ENCODE peak calls at places on chromosomes 3 and 15, in eight cellular contexts. D is upper lobe of left lung, I is ovary, W is stomach, B is GM12878, Z is A549, K is suprapubic skin, X is transverse colon. F is an unnamed sample.

GRCh38 chr15:71114887-71115566 is at the start of gene THSD4:
- DNase-seq in D (peak; percentile 96), I (peak; percentile 67), W (peak; percentile 75), B (no peak), Z (peak; percentile 93), K (no peak), X (peak; percentile 78), F (peak; percentile 25)

GRCh38 chr15:35867371-35867770 is 321.4 kb upstream of the DPH6 start:
- DNase-seq in D (no peak), I (no peak), W (no peak), B (no peak), Z (no peak), K (no peak), X (no peak), F (no peak)

GRCh38 chr15:100761253-100761935 is 118.2 kb upstream of the ALDH1A3 start:
- DNase-seq in D (no peak), I (no peak), W (no peak), B (no peak), Z (no peak), K (no peak), X (no peak), F (no peak)

GRCh38 chr3:16907245-16907644 is 22.5 kb downstream of the PLCL2 start:
- DNase-seq in D (no peak), I (no peak), W (no peak), B (no peak), Z (no peak), K (no peak), X (no peak), F (no peak)

GRCh38 chr15:67305506-67305905 is 50.9 kb downstream of the IQCH start:
- DNase-seq in D (no peak), I (no peak), W (no peak), B (no peak), Z (no peak), K (no peak), X (no peak), F (no peak)

GRCh38 chr3:109731639-109732473 is 394.5 kb upstream of the DPPA4 start:
- DNase-seq in D (no peak), I (peak; percentile 51), W (peak; percentile 53), B (no peak), Z (peak; percentile 48), K (no peak), X (peak; percentile 51), F (peak; percentile 84)

GRCh38 chr15:41336549-41336948 is 3.9 kb downstream of the NUSAP1 start:
- DNase-seq in D (no peak), I (no peak), W (no peak), B (no peak), Z (no peak), K (no peak), X (no peak), F (no peak)

GRCh38 chr15:77672110-77672509 is 39.4 kb upstream of the LINGO1 start:
- DNase-seq in D (no peak), I (no peak), W (no peak), B (no peak), Z (no peak), K (no peak), X (no peak), F (no peak)

GRCh38 chr3:124636101-124636862 is 94.0 kb upstream of the UMPS start:
- DNase-seq in D (no peak), I (no peak), W (no peak), B (no peak), Z (no peak), K (no peak), X (no peak), F (no peak)

GRCh38 chr3:186361612-186362408 is at the start of gene DGKG:
- DNase-seq in D (peak; percentile 93), I (peak; percentile 28), W (peak; percentile 58), B (no peak), Z (peak; percentile 8), K (peak; percentile 80), X (peak; percentile 49), F (peak; percentile 19)

GRCh38 chr15:77126927-77127326 is 56.0 kb upstream of the TSPAN3 start:
- DNase-seq in D (no peak), I (no peak), W (no peak), B (no peak), Z (no peak), K (no peak), X (no peak), F (no peak)

GRCh38 chr15:52428297-52428696 is 100.4 kb downstream of the MYO5A start:
- DNase-seq in D (no peak), I (no peak), W (no peak), B (no peak), Z (no peak), K (no peak), X (no peak), F (no peak)

GRCh38 chr15:41022487-41023090 is 69.3 kb downstream of the CHAC1 start:
- DNase-seq in D (no peak), I (peak; percentile 36), W (peak; percentile 32), B (peak; percentile 21), Z (peak; percentile 51), K (no peak), X (peak; percentile 20), F (peak; percentile 26)

GRCh38 chr3:132256984-132257383 is 60.2 kb upstream of the ACP3 start:
- DNase-seq in D (no peak), I (peak; percentile 34), W (peak; percentile 40), B (no peak), Z (peak; percentile 53), K (no peak), X (peak; percentile 16), F (no peak)

GRCh38 chr3:169965562-169965961 is 1.0 kb upstream of the SEC62 start:
- DNase-seq in D (no peak), I (no peak), W (no peak), B (no peak), Z (no peak), K (no peak), X (no peak), F (no peak)

GRCh38 chr15:77665530-77666295 is 33.0 kb upstream of the LINGO1 start:
- DNase-seq in D (peak; percentile 51), I (no peak), W (no peak), B (no peak), Z (no peak), K (no peak), X (no peak), F (no peak)

GRCh38 chr15:44298878-44299277 is 10.4 kb downstream of the GOLM2 start:
- DNase-seq in D (no peak), I (no peak), W (no peak), B (no peak), Z (peak; percentile 37), K (no peak), X (no peak), F (no peak)

GRCh38 chr3:72384602-72385001 is 463.6 kb downstream of the SHQ1 start:
- DNase-seq in D (no peak), I (no peak), W (no peak), B (no peak), Z (no peak), K (no peak), X (no peak), F (no peak)

GRCh38 chr3:159664011-159664410 is 324.6 kb upstream of the IL12A start:
- DNase-seq in D (no peak), I (no peak), W (no peak), B (no peak), Z (peak; percentile 20), K (no peak), X (no peak), F (no peak)

GRCh38 chr3:184186902-184187207 is 856 bp downstream of the ABCF3 start:
- DNase-seq in D (no peak), I (no peak), W (no peak), B (no peak), Z (no peak), K (no peak), X (no peak), F (no peak)

DNA sequence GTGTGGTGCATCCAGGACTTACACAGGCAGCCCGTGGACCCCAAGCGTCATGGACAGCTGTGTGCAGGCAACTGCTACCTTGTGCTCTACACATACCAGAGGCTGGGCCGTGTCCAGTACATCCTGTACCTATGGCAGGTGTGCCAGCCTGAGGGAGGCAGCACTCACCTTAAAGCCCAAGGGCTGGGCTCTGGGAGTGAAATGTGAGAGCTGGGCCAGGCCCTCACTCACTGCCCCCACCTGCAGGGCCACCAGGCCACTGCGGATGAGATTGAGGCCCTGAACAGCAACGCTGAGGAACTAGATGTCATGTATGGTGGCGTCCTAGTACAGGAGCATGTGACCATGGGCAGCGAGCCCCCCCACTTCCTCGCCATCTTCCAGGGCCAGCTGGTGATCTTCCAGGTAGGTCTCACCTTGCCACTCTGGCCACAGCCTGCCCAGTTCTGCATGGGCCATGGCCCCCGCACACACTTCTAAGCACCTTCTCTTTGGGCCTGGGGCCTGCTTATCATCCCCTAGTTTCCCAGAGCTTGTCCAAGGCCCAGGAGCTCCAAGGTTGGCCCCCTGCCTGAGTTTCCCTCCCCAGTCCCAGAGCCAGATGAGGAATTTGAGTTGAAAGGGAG is 11.0 kb downstream of the VILL start:
- DNase-seq in D (no peak), I (no peak), W (peak; percentile 87), B (no peak), Z (no peak), K (no peak), X (peak; percentile 11), F (no peak)
- TF ChIP-seq CTCF in D (no peak), I (no peak), W (no peak), B (no peak), Z (no peak), K (no peak), X (no peak), F (no peak)

GRCh38 chr15:59322056-59322755 is 50.5 kb downstream of the MYO1E start:
- DNase-seq in D (no peak), I (no peak), W (no peak), B (no peak), Z (no peak), K (no peak), X (no peak), F (no peak)
- TF ChIP-seq EP300 in D (no peak), I (no peak), W (no peak), B (no peak), Z (no peak), K (no peak), X (no peak), F (no peak)

GRCh38 chr15:25679964-25680658 is 183.0 kb downstream of the ATP10A start:
- DNase-seq in D (peak; percentile 25), I (no peak), W (no peak), B (no peak), Z (no peak), K (no peak), X (no peak), F (no peak)
- TF ChIP-seq POLR2A in D (no peak), I (no peak), W (no peak), B (no peak), Z (no peak), K (no peak), X (no peak), F (no peak)

DNA sequence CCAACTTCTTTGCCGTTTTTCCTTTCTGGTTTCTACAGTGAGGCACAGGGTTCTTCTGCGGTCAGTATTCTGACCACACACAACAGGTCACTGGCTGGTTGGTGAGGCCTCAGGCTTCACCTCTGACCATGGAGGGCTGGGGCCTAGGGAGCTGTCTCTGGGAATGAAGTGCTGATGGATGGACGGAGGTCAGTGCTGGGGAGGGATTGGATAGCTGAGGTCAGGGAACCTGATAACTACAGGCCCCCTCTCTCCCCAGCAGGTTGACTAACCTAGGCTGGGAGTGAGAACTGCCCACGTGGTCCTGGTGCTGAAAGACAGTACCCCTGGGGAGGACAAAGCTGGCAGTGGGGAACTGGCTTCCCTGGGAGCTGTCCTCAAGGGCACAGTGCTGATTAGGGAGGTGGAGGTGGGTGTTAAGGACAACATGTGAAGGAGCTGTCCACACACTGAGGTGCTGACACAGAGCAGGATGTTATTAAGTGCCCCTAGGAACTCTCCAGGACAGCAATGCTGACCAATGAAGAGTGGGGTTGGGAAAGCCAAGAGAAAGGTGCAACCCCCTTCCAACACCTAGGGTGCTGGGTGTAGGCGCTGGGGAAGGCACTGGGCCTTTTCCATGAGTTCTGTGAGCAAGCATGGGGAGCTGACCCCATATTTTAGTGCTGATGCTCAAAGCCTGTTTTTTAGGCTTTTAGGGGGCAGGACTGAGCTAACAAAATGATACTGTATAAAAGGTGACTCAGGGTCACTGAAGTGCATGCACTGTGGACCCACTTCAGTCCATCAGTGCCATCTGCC is 45.2 kb downstream of the ATP2B2 start:
- DNase-seq in D (no peak), I (no peak), W (peak; percentile 36), B (no peak), Z (peak; percentile 69), K (no peak), X (peak; percentile 16), F (no peak)
- TF ChIP-seq CTCF in D (no peak), I (no peak), W (no peak), B (no peak), Z (no peak), K (no peak), X (no peak), F (no peak)

F was measured in tibial nerve.